ENCODE peak calls at places on chromosome 2, in four cellular contexts. H is endothelial cell of umbilical vein, N is H54, F is sigmoid colon. A is an unnamed sample.
A peak's percentile ranks its signal among the peaks of the same experiment; 100 is the strongest.

GRCh38 chr2:165902929-165903328 is 50.6 kb downstream of the TTC21B start:
- DNase-seq in H (peak; percentile 31), N (no peak), F (no peak), A (peak; percentile 42)

GRCh38 chr2:136210822-136211221 is 92.9 kb upstream of the CXCR4 start:
- DNase-seq in H (no peak), N (no peak), F (no peak), A (no peak)

GRCh38 chr2:38505779-38506178 is 96.9 kb downstream of the HNRNPLL start:
- DNase-seq in H (no peak), N (peak; percentile 55), F (peak; percentile 96), A (no peak)

GRCh38 chr2:231991664-231992063 is 30.2 kb downstream of the DIS3L2 start:
- DNase-seq in H (peak; percentile 21), N (peak; percentile 8), F (no peak), A (no peak)

GRCh38 chr2:111162718-111163331 is 42.1 kb downstream of the BCL2L11 start:
- DNase-seq in H (peak; percentile 97), N (no peak), F (no peak), A (no peak)

GRCh38 chr2:84939426-84940087 is 31.4 kb upstream of the KCMF1 start:
- DNase-seq in H (no peak), N (no peak), F (peak; percentile 41), A (no peak)

GRCh38 chr2:96245609-96246390 is 20.0 kb downstream of the TMEM127 start:
- DNase-seq in H (peak; percentile 87), N (no peak), F (peak; percentile 65), A (peak; percentile 48)

GRCh38 chr2:234454433-234454832 is 42.4 kb downstream of the ARL4C start:
- DNase-seq in H (no peak), N (no peak), F (no peak), A (no peak)

GRCh38 chr2:174024524-174025270 is 59.5 kb upstream of the SP3 start:
- DNase-seq in H (no peak), N (no peak), F (peak; percentile 96), A (no peak)

GRCh38 chr2:26889796-26890195 is 41.9 kb downstream of the DPYSL5 start:
- DNase-seq in H (no peak), N (no peak), F (no peak), A (no peak)

GRCh38 chr2:178632729-178633128 is 152.5 kb downstream of the PLEKHA3 start:
- DNase-seq in H (no peak), N (no peak), F (no peak), A (no peak)

GRCh38 chr2:8581601-8582041 is 100.2 kb upstream of the ID2 start:
- DNase-seq in H (no peak), N (no peak), F (no peak), A (peak; percentile 50)

GRCh38 chr2:154439156-154439555 is 259.3 kb upstream of the KCNJ3 start:
- DNase-seq in H (no peak), N (no peak), F (no peak), A (no peak)

GRCh38 chr2:133439281-133439920 is 128.9 kb downstream of the NCKAP5 start:
- DNase-seq in H (no peak), N (no peak), F (no peak), A (no peak)

GRCh38 chr2:48902521-48902920 is 147.0 kb upstream of the LHCGR start:
- DNase-seq in H (no peak), N (no peak), F (no peak), A (no peak)

GRCh38 chr2:82795446-82795845 is 1663.6 kb downstream of the SUCLG1 start:
- DNase-seq in H (peak; percentile 87), N (peak; percentile 13), F (no peak), A (no peak)

GRCh38 chr2:238107525-238108422 is 7.6 kb downstream of the ESPNL start:
- DNase-seq in H (no peak), N (no peak), F (peak; percentile 54), A (no peak)

GRCh38 chr2:109217362-109218086 is 88.5 kb downstream of the SH3RF3 start:
- DNase-seq in H (peak; percentile 32), N (no peak), F (no peak), A (no peak)

GRCh38 chr2:69138247-69138754 is 125.3 kb downstream of the ANTXR1 start:
- DNase-seq in H (peak; percentile 35), N (peak; percentile 35), F (no peak), A (no peak)

GRCh38 chr2:20314562-20315521 is 35.8 kb downstream of the PUM2 start:
- DNase-seq in H (peak; percentile 85), N (no peak), F (no peak), A (no peak)

GRCh38 chr2:144939590-144939989 is 419.7 kb upstream of the ZEB2 start:
- DNase-seq in H (no peak), N (no peak), F (no peak), A (no peak)

GRCh38 chr2:112887904-112888303 is 23.1 kb upstream of the IL37 start:
- DNase-seq in H (no peak), N (no peak), F (no peak), A (no peak)

GRCh38 chr2:239697765-239698164 is 296.9 kb upstream of the HDAC4 start:
- DNase-seq in H (no peak), N (no peak), F (no peak), A (no peak)

GRCh38 chr2:203579730-203580129 is 44.6 kb upstream of the RAPH1 start:
- DNase-seq in H (no peak), N (no peak), F (no peak), A (no peak)

GRCh38 chr2:240509667-240510512 is 47.9 kb downstream of the ANKMY1 start:
- DNase-seq in H (no peak), N (no peak), F (no peak), A (no peak)

GRCh38 chr2:36352711-36353110 is 2.9 kb upstream of the CRIM1 start:
- DNase-seq in H (peak; percentile 43), N (no peak), F (no peak), A (peak; percentile 74)

GRCh38 chr2:239819974-239820555 is 205.1 kb downstream of the NDUFA10 start:
- DNase-seq in H (no peak), N (no peak), F (peak; percentile 61), A (peak; percentile 68)

GRCh38 chr2:61210332-61210981 is 48.5 kb downstream of the C2orf74 start:
- DNase-seq in H (no peak), N (no peak), F (no peak), A (peak; percentile 45)

DNA sequence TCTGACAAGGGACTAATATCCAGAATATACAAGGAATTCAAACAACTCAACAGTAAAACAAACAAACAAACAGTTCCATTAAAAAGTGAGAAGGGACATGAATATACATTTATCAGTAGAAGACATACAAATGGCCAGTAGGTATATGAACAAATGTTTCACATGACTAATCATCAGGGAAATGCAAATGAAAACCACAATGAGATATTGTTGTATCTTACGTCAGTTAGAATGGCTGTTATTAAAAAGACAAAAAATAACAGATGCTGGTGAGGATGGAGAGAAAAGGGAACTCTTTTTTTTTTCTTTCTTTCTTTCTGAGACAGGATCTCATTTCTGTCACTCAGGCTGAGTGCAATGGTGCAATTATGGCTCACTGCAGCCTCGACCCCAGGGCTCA is 175.5 kb downstream of the CAMKMT start:
- DNase-seq in H (no peak), N (no peak), F (no peak), A (no peak)
- TF ChIP-seq POLR2A in H (no peak), N (no peak), F (no peak), A (no peak)

GRCh38 chr2:25435421-25435820 is 93.7 kb upstream of the DNMT3A start:
- DNase-seq in H (no peak), N (no peak), F (no peak), A (no peak)

GRCh38 chr2:25426326-25426725 is 84.6 kb upstream of the DNMT3A start:
- DNase-seq in H (no peak), N (no peak), F (no peak), A (no peak)

GRCh38 chr2:25430556-25430955 is 88.8 kb upstream of the DNMT3A start:
- DNase-seq in H (no peak), N (no peak), F (no peak), A (no peak)

GRCh38 chr2:25431604-25432003 is 89.9 kb upstream of the DNMT3A start:
- DNase-seq in H (no peak), N (no peak), F (no peak), A (no peak)
- TF ChIP-seq POLR2A in H (no peak), N (no peak), F (no peak), A (no peak)

DNA sequence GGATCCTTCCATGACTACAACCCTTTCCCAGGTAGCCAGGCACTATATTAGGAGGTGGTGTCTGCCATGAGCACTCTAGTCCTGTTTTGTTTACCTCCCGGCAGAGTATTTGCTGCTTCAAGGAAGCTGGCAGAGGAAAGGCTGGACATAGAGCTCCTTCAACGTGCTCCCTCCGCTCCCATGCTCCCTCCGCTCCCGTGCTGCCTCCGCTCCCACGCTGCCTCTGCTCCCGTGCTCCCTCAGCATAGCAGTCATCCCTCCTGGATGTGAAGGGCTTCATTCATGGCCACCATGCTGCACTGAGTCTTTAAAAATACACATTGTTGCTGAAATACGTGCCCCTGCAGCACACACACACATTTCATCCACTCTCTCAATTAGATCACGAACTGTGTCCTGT is 181.9 kb upstream of the MYT1L start:
- DNase-seq in H (no peak), N (no peak), F (no peak), A (no peak)
- TF ChIP-seq POLR2A in H (no peak), N (no peak), F (no peak), A (no peak)

GRCh38 chr2:218249686-218250085 is 11.1 kb upstream of the GPBAR1 start:
- DNase-seq in H (no peak), N (no peak), F (peak; percentile 50), A (no peak)
- TF ChIP-seq POLR2A in H (no peak), N (no peak), F (no peak), A (no peak)

DNA sequence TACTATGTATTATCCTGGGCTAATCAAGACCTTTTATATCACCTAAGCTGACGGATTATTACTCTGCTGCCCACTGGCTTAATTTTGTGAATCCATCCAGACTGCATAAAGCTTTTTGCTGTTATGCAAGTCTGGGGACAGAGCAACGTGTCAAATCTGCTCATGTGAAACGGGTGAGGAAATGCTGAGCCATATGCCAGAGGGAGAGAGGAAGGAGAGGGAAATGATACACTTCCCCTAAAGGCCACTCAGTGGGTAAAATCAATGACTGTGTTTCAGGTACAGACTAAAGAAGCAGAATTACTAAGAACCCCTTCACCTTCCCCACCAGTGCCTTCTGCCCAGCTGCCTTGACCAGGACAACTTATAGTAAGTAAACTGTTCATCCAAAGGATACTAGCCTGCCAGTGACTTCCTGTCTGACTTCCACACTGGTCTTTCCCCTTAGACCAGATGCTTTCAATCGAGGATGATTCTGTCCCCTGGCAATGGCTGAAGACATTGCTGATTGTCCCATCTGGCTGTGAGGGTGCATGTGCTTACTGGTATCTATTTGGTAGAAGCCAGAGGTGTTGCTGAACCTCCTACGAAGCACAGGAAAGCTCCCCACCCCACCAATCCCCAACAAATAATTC is 43.0 kb downstream of the STAT1 start:
- DNase-seq in H (peak; percentile 92), N (no peak), F (no peak), A (no peak)
- TF ChIP-seq POLR2A in H (peak; percentile 68), N (no peak), F (no peak), A (no peak)

GRCh38 chr2:18560797-18561085 is 288 bp upstream of the RDH14 start:
- DNase-seq in H (no peak), N (no peak), F (no peak), A (no peak)
- TF ChIP-seq POLR2A in H (peak; percentile 42), N (peak; percentile 31), F (no peak), A (peak; percentile 63)

DNA sequence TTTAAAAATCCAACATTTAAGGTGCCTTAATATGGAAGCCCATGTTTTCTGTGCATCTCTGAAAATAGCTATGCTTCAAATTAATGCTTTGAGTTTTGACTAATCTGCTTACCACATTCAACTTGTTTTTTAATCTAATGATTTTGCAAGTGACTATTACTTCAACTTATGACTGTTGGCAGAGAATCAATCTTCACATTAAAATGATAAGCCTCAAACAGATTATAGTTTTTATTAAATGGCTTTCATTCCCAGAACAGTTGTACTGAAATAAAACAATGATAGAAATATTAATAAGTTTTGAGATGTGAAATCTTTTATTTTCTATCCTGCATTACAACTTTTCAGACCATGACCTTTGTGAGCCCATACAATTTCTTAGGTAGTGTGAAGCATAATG is 347.5 kb downstream of the ZNF804A start:
- DNase-seq in H (no peak), N (no peak), F (no peak), A (no peak)
- TF ChIP-seq POLR2A in H (no peak), N (no peak), F (no peak), A (no peak)